ENCODE peak calls at places on chromosomes 11 and 22, in six cellular contexts. H is fibroblast of lung; A is PC-9; Y is psoas muscle; T is naive thymus-derived CD4-positive, alpha-beta T cell; B is BE2C. S is an unnamed sample.

GRCh38 chr11:134519788-134520187 is 107.7 kb upstream of the B3GAT1 start:
- DNase-seq in H (no peak), A (no peak), Y (no peak), T (no peak), B (no peak), S (no peak)

GRCh38 chr22:49811014-49811791 is 16.5 kb downstream of the BRD1 start:
- DNase-seq in H (no peak), A (no peak), Y (no peak), T (no peak), B (no peak), S (peak; percentile 35)

GRCh38 chr11:71565263-71565662 is at the start of gene KRTAP5-10:
- DNase-seq in H (no peak), A (no peak), Y (no peak), T (no peak), B (no peak), S (no peak)

GRCh38 chr11:15673408-15673811 is 558.7 kb downstream of the INSC start:
- DNase-seq in H (no peak), A (no peak), Y (no peak), T (no peak), B (no peak), S (no peak)

GRCh38 chr11:124895471-124895971 is 2.1 kb downstream of the ROBO4 start:
- DNase-seq in H (no peak), A (no peak), Y (no peak), T (no peak), B (no peak), S (no peak)

GRCh38 chr11:10906521-10906920 is 48.7 kb upstream of the ZBED5 start:
- DNase-seq in H (peak; percentile 44), A (peak; percentile 44), Y (no peak), T (no peak), B (no peak), S (no peak)

GRCh38 chr11:59787816-59788215 is 22.8 kb downstream of the MRPL16 start:
- DNase-seq in H (peak; percentile 14), A (no peak), Y (no peak), T (no peak), B (no peak), S (no peak)

GRCh38 chr11:71139516-71140205 is 112.7 kb downstream of the SHANK2 start:
- DNase-seq in H (peak; percentile 9), A (no peak), Y (no peak), T (no peak), B (no peak), S (no peak)

GRCh38 chr11:108369064-108369463 is 98.3 kb downstream of the C11orf65 start:
- DNase-seq in H (no peak), A (no peak), Y (no peak), T (no peak), B (no peak), S (no peak)
- H3K4me3 ChIP-seq in H (no peak overlapping the region), A (no peak overlapping the region), Y (no peak overlapping the region), T (no peak overlapping the region), B (no peak overlapping the region), S (no peak overlapping the region)

DNA sequence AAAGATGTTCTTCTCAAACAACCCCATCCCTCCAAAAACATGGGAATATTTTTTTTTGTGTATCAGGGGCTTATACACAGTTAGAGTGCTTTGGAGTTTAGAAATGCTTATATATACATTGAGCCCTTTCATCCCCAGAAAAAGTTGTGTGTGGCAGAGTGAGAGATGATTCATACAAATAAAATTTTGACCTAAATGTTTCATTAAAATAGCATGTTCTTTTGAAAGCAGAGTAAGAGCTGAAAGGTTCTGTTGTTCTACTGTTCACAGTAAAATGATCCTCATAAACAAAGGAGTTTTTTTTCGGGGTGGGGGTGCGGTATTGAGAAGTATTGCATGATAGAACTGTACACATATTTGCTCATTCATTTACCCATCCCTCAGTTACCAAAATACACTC is 512.4 kb downstream of the DLG2 start:
- DNase-seq in H (peak; percentile 18), A (peak; percentile 44), Y (no peak), T (no peak), B (no peak), S (no peak)
- H3K4me3 ChIP-seq in H (no peak overlapping the region), A (no peak overlapping the region), Y (no peak overlapping the region), T (no peak overlapping the region), B (no peak overlapping the region), S (no peak overlapping the region)

DNA sequence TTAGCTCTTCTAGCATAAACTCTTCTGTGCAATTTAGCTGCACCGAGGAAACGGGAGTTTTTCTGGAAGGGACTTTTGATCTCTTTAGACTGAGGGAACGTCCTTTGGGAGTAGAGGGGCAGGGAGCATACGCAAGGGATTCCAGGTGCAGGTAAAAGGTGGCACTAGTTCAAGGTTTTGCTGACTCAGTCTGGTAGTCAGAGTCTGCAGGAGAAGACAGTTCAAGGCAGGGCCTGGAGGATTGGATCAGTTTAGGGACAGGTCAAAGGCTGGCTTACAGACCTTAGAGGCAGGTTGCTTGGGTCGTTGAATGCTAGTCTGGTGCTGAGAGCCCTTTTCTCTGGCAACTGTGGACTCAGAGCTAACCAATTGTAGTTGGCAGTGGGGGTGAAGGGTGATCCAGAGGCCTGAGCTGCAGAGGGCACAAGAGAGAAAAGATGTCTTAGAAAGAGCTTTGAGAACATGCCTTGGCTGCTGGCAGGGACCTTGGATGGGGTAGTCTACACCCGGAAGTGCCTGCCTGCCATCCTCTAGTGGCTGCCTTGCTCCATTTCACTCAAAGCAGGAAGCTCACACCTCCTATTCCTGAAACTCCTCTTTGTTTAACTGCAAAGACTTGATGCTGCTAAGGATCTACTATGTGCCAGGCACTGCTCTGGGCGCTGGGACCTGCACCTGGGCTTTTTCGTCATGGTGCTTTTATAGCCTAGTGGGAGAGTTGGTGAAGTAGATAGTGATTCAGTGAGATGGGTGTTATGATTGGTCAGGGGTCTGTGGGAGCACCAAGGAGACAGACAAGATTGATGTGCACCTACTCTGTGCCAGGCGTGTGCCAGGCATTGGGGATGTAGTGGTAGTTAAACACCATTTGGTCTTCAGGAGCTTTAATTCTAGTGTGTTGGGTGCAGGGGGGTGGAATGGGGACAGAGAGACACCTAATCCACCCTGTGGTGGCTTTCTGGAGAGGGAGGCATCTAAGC is 17.1 kb downstream of the MIAT start:
- DNase-seq in H (no peak), A (no peak), Y (no peak), T (no peak), B (no peak), S (peak; percentile 53)
- H3K4me3 ChIP-seq in H (no peak overlapping the region), A (peak overlapping the region; percentile 86), Y (peak overlapping the region; percentile 95), T (peak overlapping the region; percentile 90), B (no peak overlapping the region), S (peak overlapping the region; percentile 95)

DNA sequence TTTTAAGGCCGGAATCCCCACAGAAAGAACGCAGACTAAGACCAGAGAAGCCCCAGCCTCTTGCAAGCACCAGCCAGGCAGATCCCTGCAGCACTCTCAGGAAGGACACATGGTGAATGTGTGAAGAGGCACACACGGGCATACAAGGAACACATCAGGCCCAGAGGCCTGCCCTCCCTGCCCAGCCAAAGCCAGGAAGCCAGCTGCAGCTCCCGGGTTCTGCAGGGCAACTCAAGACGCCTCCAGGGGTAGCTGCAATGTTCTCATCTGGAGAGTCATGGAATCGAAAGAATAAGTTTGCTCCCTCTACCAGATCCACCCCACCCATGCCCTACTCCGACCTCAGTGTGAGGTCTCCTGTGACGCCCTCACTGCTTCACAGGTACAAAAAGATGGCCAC is 2.3 kb downstream of the DGCR2 start:
- DNase-seq in H (no peak), A (no peak), Y (no peak), T (no peak), B (no peak), S (no peak)
- H3K4me3 ChIP-seq in H (no peak overlapping the region), A (no peak overlapping the region), Y (no peak overlapping the region), T (peak overlapping the region; percentile 90), B (no peak overlapping the region), S (no peak overlapping the region)

GRCh38 chr11:12106101-12106500 is 4.3 kb upstream of the MICAL2 start:
- DNase-seq in H (no peak), A (no peak), Y (no peak), T (no peak), B (no peak), S (no peak)

GRCh38 chr11:12105471-12105870 is 4.9 kb upstream of the MICAL2 start:
- DNase-seq in H (no peak), A (no peak), Y (no peak), T (no peak), B (no peak), S (no peak)

GRCh38 chr11:12102588-12103410 is 7.6 kb upstream of the MICAL2 start:
- DNase-seq in H (no peak), A (no peak), Y (no peak), T (no peak), B (no peak), S (no peak)

GRCh38 chr11:12101318-12101717 is 9.1 kb upstream of the MICAL2 start:
- DNase-seq in H (no peak), A (no peak), Y (no peak), T (no peak), B (no peak), S (no peak)

GRCh38 chr11:12103411-12104225 is 6.8 kb upstream of the MICAL2 start:
- DNase-seq in H (no peak), A (no peak), Y (no peak), T (no peak), B (no peak), S (no peak)
- H3K4me3 ChIP-seq in H (no peak overlapping the region), A (no peak overlapping the region), Y (no peak overlapping the region), T (no peak overlapping the region), B (no peak overlapping the region), S (no peak overlapping the region)

DNA sequence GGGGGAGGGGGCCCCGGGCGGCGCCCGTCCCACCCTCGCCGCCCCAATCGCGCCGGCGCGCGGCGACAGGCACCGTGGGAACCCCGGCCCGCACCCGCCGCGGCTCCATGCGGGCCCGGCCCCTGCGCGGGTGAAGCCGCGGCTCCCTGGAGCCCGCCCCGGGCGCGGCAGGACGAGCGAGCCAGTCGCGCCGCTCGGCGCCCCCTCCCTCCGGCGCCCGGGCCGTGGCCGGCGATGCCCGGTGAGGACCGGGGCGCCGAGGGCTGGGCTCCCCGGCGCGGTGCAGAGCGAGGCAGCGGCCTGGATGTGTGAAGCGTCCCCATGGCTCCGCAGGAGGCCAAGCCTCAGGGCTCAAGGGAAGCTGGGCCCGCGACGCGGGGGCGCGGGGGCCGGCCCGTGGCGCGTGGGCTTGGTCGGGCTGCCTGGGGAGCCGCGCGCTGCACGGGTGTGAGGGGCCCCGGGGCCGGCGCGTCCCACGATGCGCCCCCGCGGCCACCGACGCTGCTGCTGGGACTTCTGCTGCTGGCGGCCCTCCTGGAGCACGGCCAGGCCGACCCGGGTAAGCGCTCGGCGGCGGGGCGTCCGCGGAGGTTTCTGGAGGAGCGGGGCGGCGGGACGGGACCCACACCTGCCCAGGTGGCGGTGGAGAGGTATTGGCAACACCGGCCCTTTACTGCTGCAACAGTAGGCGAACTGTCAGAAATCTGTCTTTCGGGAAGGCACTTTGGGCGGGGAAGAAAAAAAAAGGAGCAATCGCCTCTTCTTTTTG is 119.3 kb downstream of the HIPK3 start:
- DNase-seq in H (no peak), A (no peak), Y (no peak), T (no peak), B (no peak), S (no peak)
- H3K4me3 ChIP-seq in H (peak overlapping the region; percentile 46), A (peak overlapping the region; percentile 70), Y (peak overlapping the region; percentile 63), T (no peak overlapping the region), B (no peak overlapping the region), S (no peak overlapping the region)

GRCh38 chr11:57459112-57460016 is 964 bp upstream of the RTN4RL2 start:
- DNase-seq in H (no peak), A (no peak), Y (no peak), T (peak; percentile 13), B (no peak), S (no peak)
- H3K4me3 ChIP-seq in H (peak overlapping the region; percentile 52), A (peak overlapping the region; percentile 56), Y (peak overlapping the region; percentile 60), T (peak overlapping the region; percentile 56), B (peak overlapping the region; percentile 20), S (peak overlapping the region; percentile 56)

GRCh38 chr22:39242809-39243442 is 1.9 kb downstream of the PDGFB start:
- DNase-seq in H (no peak), A (peak; percentile 78), Y (no peak), T (peak; percentile 38), B (no peak), S (no peak)
- H3K4me3 ChIP-seq in H (no peak overlapping the region), A (peak overlapping the region; percentile 98), Y (peak overlapping the region; percentile 73), T (peak overlapping the region; percentile 66), B (no peak overlapping the region), S (no peak overlapping the region)